ENCODE peak calls at places on chromosomes 7 and 10, in five cellular contexts. One of them, this sample, is unnamed.

GRCh38 chr10:35606423-35606822 is 1.3 kb downstream of the GJD4 start:
- DNase-seq in K562: no peak
- DNase-seq in A549: no peak
- DNase-seq in HepG2: no peak
- DNase-seq in H1: no peak
- DNase-seq in this sample: no peak

GRCh38 chr7:70663680-70664079 is 468.3 kb upstream of the GALNT17 start:
- DNase-seq in K562: no peak
- DNase-seq in A549: no peak
- DNase-seq in HepG2: no peak
- DNase-seq in H1: no peak
- DNase-seq in this sample: peak

GRCh38 chr7:140197218-140197890 is 20.6 kb upstream of the KDM7A start:
- DNase-seq in K562: no peak
- DNase-seq in A549: no peak
- DNase-seq in HepG2: no peak
- DNase-seq in H1: no peak
- DNase-seq in this sample: no peak

GRCh38 chr10:112006831-112007230 is 176.7 kb downstream of the GPAM start:
- DNase-seq in K562: no peak
- DNase-seq in A549: no peak
- DNase-seq in HepG2: no peak
- DNase-seq in H1: no peak
- DNase-seq in this sample: no peak

GRCh38 chr7:116284390-116284789 is 74.1 kb downstream of the TES start:
- DNase-seq in K562: no peak
- DNase-seq in A549: no peak
- DNase-seq in HepG2: no peak
- DNase-seq in H1: no peak
- DNase-seq in this sample: no peak

GRCh38 chr7:157008-157310 is 35.4 kb upstream of the FAM20C start:
- DNase-seq in K562: no peak
- DNase-seq in A549: no peak
- DNase-seq in HepG2: no peak
- DNase-seq in H1: no peak
- DNase-seq in this sample: no peak

GRCh38 chr10:43943825-43944360 is 295.2 kb upstream of the ZNF32 start:
- DNase-seq in K562: no peak
- DNase-seq in A549: no peak
- DNase-seq in HepG2: no peak
- DNase-seq in H1: peak
- DNase-seq in this sample: no peak

GRCh38 chr10:62043493-62043938 is 142.0 kb downstream of the ARID5B start:
- DNase-seq in K562: no peak
- DNase-seq in A549: no peak
- DNase-seq in HepG2: no peak
- DNase-seq in H1: no peak
- DNase-seq in this sample: no peak

GRCh38 chr7:55065079-55065478 is 46.3 kb downstream of the EGFR start:
- DNase-seq in K562: no peak
- DNase-seq in A549: peak
- DNase-seq in HepG2: no peak
- DNase-seq in H1: no peak
- DNase-seq in this sample: peak

GRCh38 chr7:148721390-148721789 is 22.7 kb downstream of the CUL1 start:
- DNase-seq in K562: no peak
- DNase-seq in A549: no peak
- DNase-seq in HepG2: no peak
- DNase-seq in H1: no peak
- DNase-seq in this sample: no peak

GRCh38 chr7:4849390-4849789 is 12.4 kb downstream of the PAPOLB start:
- DNase-seq in K562: peak
- DNase-seq in A549: peak
- DNase-seq in HepG2: peak
- DNase-seq in H1: no peak
- DNase-seq in this sample: no peak

GRCh38 chr10:79149345-79149661 is 80.5 kb downstream of the ZMIZ1 start:
- DNase-seq in K562: no peak
- DNase-seq in A549: no peak
- DNase-seq in HepG2: no peak
- DNase-seq in H1: no peak
- DNase-seq in this sample: no peak

GRCh38 chr7:157661611-157661975 is 324.8 kb downstream of the DNAJB6 start:
- DNase-seq in K562: no peak
- DNase-seq in A549: no peak
- DNase-seq in HepG2: no peak
- DNase-seq in H1: no peak
- DNase-seq in this sample: no peak

GRCh38 chr7:139043823-139044812 is 8.3 kb upstream of the ZC3HAV1L start:
- DNase-seq in K562: peak
- DNase-seq in A549: peak
- DNase-seq in HepG2: peak
- DNase-seq in H1: no peak
- DNase-seq in this sample: no peak

GRCh38 chr7:111089822-111090426 is 1.0 kb upstream of the LRRN3 start:
- DNase-seq in K562: peak
- DNase-seq in A549: peak
- DNase-seq in HepG2: peak
- DNase-seq in H1: no peak
- DNase-seq in this sample: no peak

GRCh38 chr10:127424594-127425264 is 124.4 kb upstream of the NPS start:
- DNase-seq in K562: no peak
- DNase-seq in A549: no peak
- DNase-seq in HepG2: no peak
- DNase-seq in H1: no peak
- DNase-seq in this sample: no peak

GRCh38 chr7:99137418-99138180 is 6.3 kb downstream of the SMURF1 start:
- DNase-seq in K562: no peak
- DNase-seq in A549: peak
- DNase-seq in HepG2: no peak
- DNase-seq in H1: no peak
- DNase-seq in this sample: no peak

GRCh38 chr7:55524558-55525310 is 47.6 kb downstream of the VOPP1 start:
- DNase-seq in K562: no peak
- DNase-seq in A549: no peak
- DNase-seq in HepG2: no peak
- DNase-seq in H1: no peak
- DNase-seq in this sample: no peak

GRCh38 chr10:84924131-84924530 is 595.7 kb downstream of the CCSER2 start:
- DNase-seq in K562: no peak
- DNase-seq in A549: no peak
- DNase-seq in HepG2: no peak
- DNase-seq in H1: no peak
- DNase-seq in this sample: no peak

GRCh38 chr7:156618078-156618790 is 22.3 kb upstream of the RNF32 start:
- DNase-seq in K562: no peak
- DNase-seq in A549: no peak
- DNase-seq in HepG2: no peak
- DNase-seq in H1: no peak
- DNase-seq in this sample: no peak

GRCh38 chr7:103710247-103710646 is 264.2 kb upstream of the SLC26A5 start:
- DNase-seq in K562: no peak
- DNase-seq in A549: no peak
- DNase-seq in HepG2: no peak
- DNase-seq in H1: no peak
- DNase-seq in this sample: no peak

GRCh38 chr7:17944720-17945119 is 4.4 kb upstream of the SNX13 start:
- DNase-seq in K562: peak
- DNase-seq in A549: no peak
- DNase-seq in HepG2: no peak
- DNase-seq in H1: no peak
- DNase-seq in this sample: no peak

GRCh38 chr10:91415816-91416215 is 5.7 kb downstream of the HECTD2 start:
- DNase-seq in K562: no peak
- DNase-seq in A549: no peak
- DNase-seq in HepG2: no peak
- DNase-seq in H1: no peak
- DNase-seq in this sample: no peak

GRCh38 chr7:42475082-42475481 is 238.1 kb upstream of the GLI3 start:
- DNase-seq in K562: no peak
- DNase-seq in A549: no peak
- DNase-seq in HepG2: no peak
- DNase-seq in H1: no peak
- DNase-seq in this sample: no peak

GRCh38 chr7:90178592-90179279 is 24.5 kb downstream of the STEAP1 start:
- DNase-seq in K562: no peak
- DNase-seq in A549: peak
- DNase-seq in HepG2: peak
- DNase-seq in H1: no peak
- DNase-seq in this sample: peak

GRCh38 chr7:137258552-137258951 is 85.0 kb downstream of the PTN start:
- DNase-seq in K562: no peak
- DNase-seq in A549: no peak
- DNase-seq in HepG2: no peak
- DNase-seq in H1: no peak
- DNase-seq in this sample: no peak

GRCh38 chr10:62108768-62109430 is 159.7 kb downstream of the RTKN2 start:
- DNase-seq in K562: no peak
- DNase-seq in A549: no peak
- DNase-seq in HepG2: no peak
- DNase-seq in H1: no peak
- DNase-seq in this sample: no peak

GRCh38 chr7:13262929-13263530 is 575.6 kb downstream of the ARL4A start:
- DNase-seq in K562: peak
- DNase-seq in A549: peak
- DNase-seq in HepG2: peak
- DNase-seq in H1: no peak
- DNase-seq in this sample: no peak

GRCh38 chr10:33801705-33802104 is 467.2 kb upstream of the NRP1 start:
- DNase-seq in K562: no peak
- DNase-seq in A549: peak
- DNase-seq in HepG2: peak
- DNase-seq in H1: no peak
- DNase-seq in this sample: no peak

GRCh38 chr7:131502810-131503545 is 53.5 kb downstream of the PODXL start:
- DNase-seq in K562: no peak
- DNase-seq in A549: no peak
- DNase-seq in HepG2: peak
- DNase-seq in H1: no peak
- DNase-seq in this sample: no peak

GRCh38 chr7:51459809-51460208 is 143.2 kb upstream of the COBL start:
- DNase-seq in K562: no peak
- DNase-seq in A549: no peak
- DNase-seq in HepG2: no peak
- DNase-seq in H1: no peak
- DNase-seq in this sample: no peak

GRCh38 chr10:97355571-97355975 is 21.0 kb upstream of the FRAT2 start:
- DNase-seq in K562: no peak
- DNase-seq in A549: no peak
- DNase-seq in HepG2: no peak
- DNase-seq in H1: peak
- DNase-seq in this sample: no peak

GRCh38 chr10:97356918-97357317 is 22.4 kb upstream of the FRAT2 start:
- DNase-seq in K562: no peak
- DNase-seq in A549: no peak
- DNase-seq in HepG2: no peak
- DNase-seq in H1: no peak
- DNase-seq in this sample: no peak

GRCh38 chr10:97350138-97350537 is 15.6 kb upstream of the FRAT2 start:
- DNase-seq in K562: no peak
- DNase-seq in A549: no peak
- DNase-seq in HepG2: no peak
- DNase-seq in H1: no peak
- DNase-seq in this sample: no peak

GRCh38 chr10:97356318-97356914 is 21.9 kb upstream of the FRAT2 start:
- DNase-seq in K562: no peak
- DNase-seq in A549: no peak
- DNase-seq in HepG2: no peak
- DNase-seq in H1: no peak
- DNase-seq in this sample: no peak

GRCh38 chr10:97353945-97354344 is 19.4 kb upstream of the FRAT2 start:
- DNase-seq in K562: no peak
- DNase-seq in A549: no peak
- DNase-seq in HepG2: no peak
- DNase-seq in H1: no peak
- DNase-seq in this sample: no peak
- TF ChIP-seq KDM1A in K562: no peak
- TF ChIP-seq KDM1A in A549: no peak
- TF ChIP-seq KDM1A in HepG2: no peak
- TF ChIP-seq KDM1A in H1: no peak
- TF ChIP-seq KDM1A in this sample: no peak

GRCh38 chr10:80506836-80507483 is 30.7 kb upstream of the SH2D4B start:
- DNase-seq in K562: no peak
- DNase-seq in A549: no peak
- DNase-seq in HepG2: no peak
- DNase-seq in H1: no peak
- DNase-seq in this sample: no peak
- TF ChIP-seq CTCF in K562: no peak
- TF ChIP-seq CTCF in A549: no peak
- TF ChIP-seq CTCF in HepG2: no peak
- TF ChIP-seq CTCF in H1: no peak
- TF ChIP-seq CTCF in this sample: no peak

DNA sequence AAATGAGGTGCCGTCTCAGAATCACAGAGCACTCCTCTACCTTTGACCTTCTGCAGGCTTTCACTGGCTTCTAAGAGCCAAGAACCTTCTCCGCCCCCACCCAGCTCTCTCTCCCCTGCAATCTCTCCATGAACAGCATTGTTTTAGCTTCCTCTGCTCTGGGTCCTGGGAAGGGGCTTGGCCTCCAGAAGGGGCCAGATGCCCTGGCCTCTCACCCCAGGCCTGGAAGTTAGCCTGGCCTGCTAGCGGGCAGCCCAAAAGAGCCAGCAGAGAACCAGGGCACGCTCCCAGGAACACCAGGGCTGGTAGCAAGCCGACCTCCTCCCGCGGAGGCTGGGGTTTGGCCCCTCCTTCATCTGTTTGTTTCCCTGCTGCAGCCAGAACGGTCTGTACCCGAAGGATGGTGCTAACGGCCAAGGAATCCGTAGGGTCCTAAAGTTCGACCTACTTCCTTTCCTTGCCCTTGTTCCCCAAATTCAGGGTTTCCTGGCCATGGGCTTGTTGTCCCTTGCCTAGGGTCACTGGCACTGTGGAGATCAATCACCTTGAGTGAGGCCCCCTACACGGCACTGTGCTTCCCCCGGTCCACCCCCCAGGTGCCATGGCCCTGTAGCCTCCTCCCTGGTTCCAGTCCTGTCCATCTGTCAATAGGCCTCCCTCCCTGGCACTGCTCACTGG is 18.7 kb upstream of the DDIT4 start:
- DNase-seq in K562: peak
- DNase-seq in A549: peak
- DNase-seq in HepG2: no peak
- DNase-seq in H1: peak
- DNase-seq in this sample: no peak
- TF ChIP-seq KDM1A in K562: no peak
- TF ChIP-seq KDM1A in A549: no peak
- TF ChIP-seq KDM1A in HepG2: no peak
- TF ChIP-seq KDM1A in H1: no peak
- TF ChIP-seq KDM1A in this sample: no peak

DNA sequence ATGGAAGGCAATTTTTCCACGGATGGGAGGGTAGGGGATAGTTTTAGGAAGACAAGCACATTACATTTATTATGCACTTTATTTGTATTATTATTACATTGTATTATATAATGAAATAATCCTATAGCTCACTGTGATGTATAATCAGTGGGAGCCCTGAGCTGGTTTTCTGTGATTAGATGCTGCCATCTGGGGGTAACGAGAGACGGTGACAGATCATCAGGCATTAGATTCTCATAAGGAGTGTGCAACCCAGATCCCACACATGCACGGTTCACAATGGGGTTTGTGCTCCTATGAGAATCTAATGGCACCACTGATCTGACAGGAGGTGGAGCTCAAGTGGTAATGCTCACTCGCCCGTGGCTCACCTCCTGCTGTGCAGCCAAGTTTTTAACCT is 103.9 kb upstream of the STK17A start:
- DNase-seq in K562: no peak
- DNase-seq in A549: no peak
- DNase-seq in HepG2: peak
- DNase-seq in H1: peak
- DNase-seq in this sample: no peak
- TF ChIP-seq CTCF in K562: no peak
- TF ChIP-seq CTCF in A549: peak
- TF ChIP-seq CTCF in HepG2: peak
- TF ChIP-seq CTCF in H1: no peak
- TF ChIP-seq CTCF in this sample: peak

This sample was measured in GM12878.